ENCODE peak calls at places on chromosomes 2 and 18, in four cellular contexts. One of them, this sample, is unnamed.

GRCh38 chr2:196096982-196097745 is 28.5 kb upstream of the DNAH7 start:
- DNase-seq in heart left ventricle: no peak
- DNase-seq in heart right ventricle: no peak
- DNase-seq in A549: no peak
- DNase-seq in this sample: no peak

GRCh38 chr2:53490659-53491058 is 276.9 kb upstream of the CHAC2 start:
- DNase-seq in heart left ventricle: peak; percentile 51
- DNase-seq in heart right ventricle: no peak
- DNase-seq in A549: peak; percentile 14
- DNase-seq in this sample: peak; percentile 24

GRCh38 chr2:1790996-1791395 is 46.7 kb upstream of the PXDN start:
- DNase-seq in heart left ventricle: no peak
- DNase-seq in heart right ventricle: no peak
- DNase-seq in A549: no peak
- DNase-seq in this sample: no peak

GRCh38 chr2:84880645-84881521 is at the start of gene TRABD2A:
- DNase-seq in heart left ventricle: no peak
- DNase-seq in heart right ventricle: no peak
- DNase-seq in A549: peak; percentile 40
- DNase-seq in this sample: no peak

GRCh38 chr18:9876867-9877654 is 8.7 kb upstream of the TXNDC2 start:
- DNase-seq in heart left ventricle: no peak
- DNase-seq in heart right ventricle: no peak
- DNase-seq in A549: peak; percentile 92
- DNase-seq in this sample: no peak

GRCh38 chr2:12514631-12515437 is 201.9 kb upstream of the TRIB2 start:
- DNase-seq in heart left ventricle: no peak
- DNase-seq in heart right ventricle: no peak
- DNase-seq in A549: no peak
- DNase-seq in this sample: no peak

GRCh38 chr18:50819027-50819726 is 639 bp downstream of the MRO start:
- DNase-seq in heart left ventricle: peak; percentile 41
- DNase-seq in heart right ventricle: peak; percentile 31
- DNase-seq in A549: peak; percentile 19
- DNase-seq in this sample: peak; percentile 93

GRCh38 chr2:30541680-30542079 is 94.6 kb downstream of the LCLAT1 start:
- DNase-seq in heart left ventricle: no peak
- DNase-seq in heart right ventricle: no peak
- DNase-seq in A549: no peak
- DNase-seq in this sample: no peak

GRCh38 chr2:68185541-68186164 is 28.0 kb downstream of the PNO1 start:
- DNase-seq in heart left ventricle: no peak
- DNase-seq in heart right ventricle: peak; percentile 30
- DNase-seq in A549: peak; percentile 81
- DNase-seq in this sample: peak; percentile 27

GRCh38 chr18:23137093-23137640 is 1.9 kb downstream of the CABLES1 start:
- DNase-seq in heart left ventricle: no peak
- DNase-seq in heart right ventricle: no peak
- DNase-seq in A549: no peak
- DNase-seq in this sample: peak; percentile 62

GRCh38 chr18:37124511-37124910 is 295.6 kb downstream of the KIAA1328 start:
- DNase-seq in heart left ventricle: no peak
- DNase-seq in heart right ventricle: no peak
- DNase-seq in A549: no peak
- DNase-seq in this sample: no peak

GRCh38 chr2:47785986-47786385 is 3.0 kb downstream of the MSH6 start:
- DNase-seq in heart left ventricle: no peak
- DNase-seq in heart right ventricle: no peak
- DNase-seq in A549: no peak
- DNase-seq in this sample: no peak

GRCh38 chr18:7116001-7116831 is 1.4 kb downstream of the LAMA1 start:
- DNase-seq in heart left ventricle: no peak
- DNase-seq in heart right ventricle: no peak
- DNase-seq in A549: no peak
- DNase-seq in this sample: peak; percentile 39

GRCh38 chr2:240585101-240585500 is 1.4 kb upstream of the CAPN10 start:
- DNase-seq in heart left ventricle: peak; percentile 24
- DNase-seq in heart right ventricle: peak; percentile 5
- DNase-seq in A549: no peak
- DNase-seq in this sample: no peak

GRCh38 chr2:105102963-105103421 is 65.1 kb downstream of the MRPS9 start:
- DNase-seq in heart left ventricle: no peak
- DNase-seq in heart right ventricle: no peak
- DNase-seq in A549: peak; percentile 14
- DNase-seq in this sample: no peak

GRCh38 chr2:101418704-101419663 is 31.7 kb upstream of the CREG2 start:
- DNase-seq in heart left ventricle: peak; percentile 47
- DNase-seq in heart right ventricle: no peak
- DNase-seq in A549: peak; percentile 70
- DNase-seq in this sample: peak; percentile 61

GRCh38 chr2:98313512-98314250 is 32.6 kb upstream of the CNGA3 start:
- DNase-seq in heart left ventricle: no peak
- DNase-seq in heart right ventricle: no peak
- DNase-seq in A549: no peak
- DNase-seq in this sample: no peak

GRCh38 chr2:47034973-47035609 is 119.5 kb upstream of the MCFD2 start:
- DNase-seq in heart left ventricle: peak; percentile 76
- DNase-seq in heart right ventricle: no peak
- DNase-seq in A549: no peak
- DNase-seq in this sample: peak; percentile 42

GRCh38 chr18:13726972-13727331 is 479 bp downstream of the RNMT start:
- DNase-seq in heart left ventricle: no peak
- DNase-seq in heart right ventricle: no peak
- DNase-seq in A549: peak; percentile 43
- DNase-seq in this sample: peak; percentile 55

GRCh38 chr2:215728504-215729065 is 284.8 kb downstream of the MREG start:
- DNase-seq in heart left ventricle: no peak
- DNase-seq in heart right ventricle: no peak
- DNase-seq in A549: no peak
- DNase-seq in this sample: no peak

GRCh38 chr18:2104620-2105462 is 466.5 kb downstream of the METTL4 start:
- DNase-seq in heart left ventricle: no peak
- DNase-seq in heart right ventricle: peak; percentile 41
- DNase-seq in A549: peak; percentile 42
- DNase-seq in this sample: peak; percentile 12

GRCh38 chr2:176652300-176653182 is 383.3 kb downstream of the MTX2 start:
- DNase-seq in heart left ventricle: no peak
- DNase-seq in heart right ventricle: no peak
- DNase-seq in A549: peak; percentile 67
- DNase-seq in this sample: no peak

GRCh38 chr18:79485788-79486355 is 90.1 kb downstream of the NFATC1 start:
- DNase-seq in heart left ventricle: peak; percentile 31
- DNase-seq in heart right ventricle: no peak
- DNase-seq in A549: no peak
- DNase-seq in this sample: no peak

GRCh38 chr2:236571161-236571560 is 1.5 kb downstream of the ACKR3 start:
- DNase-seq in heart left ventricle: no peak
- DNase-seq in heart right ventricle: no peak
- DNase-seq in A549: no peak
- DNase-seq in this sample: peak; percentile 71

GRCh38 chr2:236568068-236568921 is 1.3 kb upstream of the ACKR3 start:
- DNase-seq in heart left ventricle: peak; percentile 72
- DNase-seq in heart right ventricle: peak; percentile 71
- DNase-seq in A549: no peak
- DNase-seq in this sample: peak; percentile 87

GRCh38 chr2:236569593-236569973 is at the start of gene ACKR3:
- DNase-seq in heart left ventricle: peak; percentile 84
- DNase-seq in heart right ventricle: peak; percentile 75
- DNase-seq in A549: peak; percentile 76
- DNase-seq in this sample: peak; percentile 87

GRCh38 chr2:236570081-236570979 is 705 bp downstream of the ACKR3 start:
- DNase-seq in heart left ventricle: no peak
- DNase-seq in heart right ventricle: no peak
- DNase-seq in A549: no peak
- DNase-seq in this sample: peak; percentile 60

GRCh38 chr2:236568922-236569592 is 568 bp upstream of the ACKR3 start:
- DNase-seq in heart left ventricle: no peak
- DNase-seq in heart right ventricle: no peak
- DNase-seq in A549: no peak
- DNase-seq in this sample: no peak
- H3K4me3 ChIP-seq in heart left ventricle: no peak overlapping the region
- H3K4me3 ChIP-seq in heart right ventricle: peak overlapping the region; percentile 35
- H3K4me3 ChIP-seq in A549: peak overlapping the region; percentile 43
- H3K4me3 ChIP-seq in this sample: no peak overlapping the region

GRCh38 chr2:24179683-24180082 is 4.8 kb downstream of the FAM228A start:
- DNase-seq in heart left ventricle: no peak
- DNase-seq in heart right ventricle: no peak
- DNase-seq in A549: no peak
- DNase-seq in this sample: no peak

GRCh38 chr2:24174851-24175277 is at the start of gene FAM228A:
- DNase-seq in heart left ventricle: no peak
- DNase-seq in heart right ventricle: peak; percentile 35
- DNase-seq in A549: no peak
- DNase-seq in this sample: no peak

GRCh38 chr2:24176326-24176725 is 1.5 kb downstream of the FAM228A start:
- DNase-seq in heart left ventricle: no peak
- DNase-seq in heart right ventricle: no peak
- DNase-seq in A549: no peak
- DNase-seq in this sample: no peak

GRCh38 chr2:24175631-24176030 is 778 bp downstream of the FAM228A start:
- DNase-seq in heart left ventricle: no peak
- DNase-seq in heart right ventricle: no peak
- DNase-seq in A549: no peak
- DNase-seq in this sample: no peak
- H3K4me3 ChIP-seq in heart left ventricle: no peak overlapping the region
- H3K4me3 ChIP-seq in heart right ventricle: no peak overlapping the region
- H3K4me3 ChIP-seq in A549: no peak overlapping the region
- H3K4me3 ChIP-seq in this sample: no peak overlapping the region

DNA sequence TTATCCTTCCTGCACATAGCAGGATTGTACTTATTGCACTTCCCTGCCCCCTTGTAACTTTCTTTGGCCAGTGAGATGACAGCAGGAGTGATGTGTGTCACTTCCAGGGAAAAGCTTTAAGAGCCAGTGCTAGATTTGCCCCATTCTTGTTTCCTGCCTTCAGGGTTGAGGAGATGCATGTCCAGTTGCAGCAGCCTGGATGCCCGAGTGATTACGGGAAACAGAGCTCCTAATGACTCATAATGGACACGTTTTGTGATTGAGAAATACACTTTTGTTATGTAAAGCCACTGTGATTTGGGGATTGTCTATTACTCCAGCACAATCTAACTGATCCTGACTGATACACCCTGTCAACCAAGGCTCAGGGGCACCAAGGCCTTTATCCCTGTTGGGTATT is 5.0 kb upstream of the TET3 start:
- DNase-seq in heart left ventricle: no peak
- DNase-seq in heart right ventricle: no peak
- DNase-seq in A549: peak; percentile 42
- DNase-seq in this sample: no peak
- H3K4me3 ChIP-seq in heart left ventricle: no peak overlapping the region
- H3K4me3 ChIP-seq in heart right ventricle: no peak overlapping the region
- H3K4me3 ChIP-seq in A549: no peak overlapping the region
- H3K4me3 ChIP-seq in this sample: no peak overlapping the region

GRCh38 chr2:185471441-185471840 is 267.2 kb upstream of the FSIP2 start:
- DNase-seq in heart left ventricle: no peak
- DNase-seq in heart right ventricle: no peak
- DNase-seq in A549: no peak
- DNase-seq in this sample: no peak

GRCh38 chr2:185472574-185472973 is 266.0 kb upstream of the FSIP2 start:
- DNase-seq in heart left ventricle: no peak
- DNase-seq in heart right ventricle: no peak
- DNase-seq in A549: no peak
- DNase-seq in this sample: no peak

GRCh38 chr2:185473838-185474237 is 264.8 kb upstream of the FSIP2 start:
- DNase-seq in heart left ventricle: no peak
- DNase-seq in heart right ventricle: no peak
- DNase-seq in A549: no peak
- DNase-seq in this sample: no peak

GRCh38 chr2:185477452-185477851 is 261.2 kb upstream of the FSIP2 start:
- DNase-seq in heart left ventricle: no peak
- DNase-seq in heart right ventricle: no peak
- DNase-seq in A549: no peak
- DNase-seq in this sample: no peak

DNA sequence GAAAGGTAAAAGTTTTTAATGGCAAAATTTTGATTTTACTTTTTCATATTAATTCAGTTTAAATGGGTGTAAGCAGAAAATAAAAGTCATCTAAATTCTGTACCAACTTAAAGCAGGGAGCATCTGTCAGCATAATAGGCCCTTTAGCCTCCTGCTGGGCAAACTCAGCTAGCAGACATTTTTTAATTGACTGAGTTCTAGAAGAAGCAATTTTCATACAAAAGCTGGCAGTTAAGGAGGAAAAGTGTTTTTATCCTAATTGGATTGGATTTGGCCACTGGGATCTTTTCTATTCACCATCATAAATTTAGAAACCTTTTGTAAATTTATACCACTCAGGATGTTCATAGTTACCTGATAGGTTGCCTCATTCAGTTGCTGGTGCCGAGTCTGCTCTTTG is 262.7 kb upstream of the FSIP2 start:
- DNase-seq in heart left ventricle: no peak
- DNase-seq in heart right ventricle: no peak
- DNase-seq in A549: no peak
- DNase-seq in this sample: no peak
- H3K4me3 ChIP-seq in heart left ventricle: no peak overlapping the region
- H3K4me3 ChIP-seq in heart right ventricle: no peak overlapping the region
- H3K4me3 ChIP-seq in A549: no peak overlapping the region
- H3K4me3 ChIP-seq in this sample: no peak overlapping the region

This sample was measured in thyroid gland.